ENCODE peak calls at places on chromosomes 2 and 18, in nine cellular contexts. J is NCI-H2227 treated with DMSO at 0.1 percent for 48 hours; W is left ventricle myocardium inferior; P is iris pigment epithelial cell; K is effector memory CD4-positive, alpha-beta T cell; Z is 8988T; V is activated T-cell treated with anti-CD3 and anti-CD28 coated beads, Interleukin-2, amount 50 U/mL, for 72 hours; C is neural progenitor cell; R is RPMI7951. D is an unnamed sample.

GRCh38 chr2:15200581-15200980 is 360.6 kb downstream of the NBAS start:
- DNase-seq in R (no peak), K (no peak), P (no peak), V (no peak), Z (no peak), J (no peak), C (no peak), W (no peak), D (no peak)

GRCh38 chr2:128563348-128563687 is 244.7 kb upstream of the HS6ST1 start:
- DNase-seq in K (no peak), R (no peak), V (no peak), P (peak; percentile 93), W (peak; percentile 68), C (no peak), Z (no peak), J (no peak), D (no peak)

GRCh38 chr2:97969466-97970067 is 26.2 kb downstream of the TMEM131 start:
- DNase-seq in K (no peak), R (no peak), V (no peak), P (peak; percentile 62), J (no peak), W (no peak), C (no peak), Z (no peak), D (no peak)

GRCh38 chr18:61203151-61203550 is 130.1 kb upstream of the CDH20 start:
- DNase-seq in R (no peak), P (peak; percentile 35), Z (no peak), W (no peak), J (no peak), C (no peak), V (no peak), K (no peak), D (no peak)

GRCh38 chr2:109124982-109125594 is 3.9 kb upstream of the SH3RF3 start:
- DNase-seq in K (no peak), J (no peak), R (peak; percentile 59), W (no peak), V (no peak), P (peak; percentile 22), Z (peak; percentile 37), C (no peak), D (no peak)

GRCh38 chr2:223049356-223049755 is 2.6 kb upstream of the KCNE4 start:
- DNase-seq in P (no peak), K (no peak), R (no peak), Z (no peak), J (no peak), C (no peak), V (no peak), W (no peak), D (no peak)

GRCh38 chr2:124884315-124884714 is 859.2 kb downstream of the CNTNAP5 start:
- DNase-seq in P (no peak), J (no peak), C (no peak), Z (no peak), W (no peak), R (no peak), K (no peak), V (no peak), D (no peak)

GRCh38 chr2:10489842-10490555 is 41.9 kb upstream of the ODC1 start:
- DNase-seq in J (no peak), P (peak; percentile 11), C (no peak), K (no peak), W (no peak), R (no peak), V (no peak), Z (no peak), D (no peak)

GRCh38 chr2:223811757-223812156 is 25.6 kb downstream of the AP1S3 start:
- DNase-seq in P (no peak), C (no peak), R (no peak), V (no peak), W (no peak), J (no peak), Z (no peak), K (no peak), D (no peak)

GRCh38 chr2:1731963-1732768 is 12.1 kb downstream of the PXDN start:
- DNase-seq in P (peak; percentile 95), Z (no peak), W (peak; percentile 26), J (no peak), K (no peak), R (peak; percentile 99), V (no peak), C (peak; percentile 54), D (no peak)

GRCh38 chr2:197803033-197803444 is 1.4 kb upstream of the PLCL1 start:
- DNase-seq in Z (no peak), K (no peak), W (no peak), P (peak; percentile 55), C (peak; percentile 58), J (peak; percentile 71), R (peak; percentile 46), V (peak; percentile 34), D (peak; percentile 36)

GRCh38 chr2:171702781-171703556 is 15.7 kb downstream of the DYNC1I2 start:
- DNase-seq in K (no peak), C (no peak), W (no peak), P (peak; percentile 61), R (peak; percentile 38), J (no peak), Z (no peak), V (no peak), D (no peak)

GRCh38 chr2:228840743-228841114 is 430.4 kb downstream of the PID1 start:
- DNase-seq in C (no peak), Z (no peak), J (no peak), K (no peak), R (no peak), V (no peak), W (no peak), P (no peak), D (no peak)

GRCh38 chr2:187943772-187944369 is 347.8 kb upstream of the GULP1 start:
- DNase-seq in J (no peak), R (no peak), V (no peak), P (no peak), K (no peak), Z (no peak), W (no peak), C (no peak), D (no peak)

GRCh38 chr2:239467956-239468490 is 67.2 kb upstream of the HDAC4 start:
- DNase-seq in K (no peak), J (no peak), V (no peak), Z (no peak), R (no peak), C (no peak), W (no peak), P (no peak), D (no peak)

GRCh38 chr2:61845320-61845719 is 8.5 kb downstream of the FAM161A start:
- DNase-seq in C (no peak), W (no peak), J (no peak), V (no peak), R (no peak), P (no peak), K (no peak), Z (no peak), D (no peak)

GRCh38 chr18:50866765-50867164 is 12.2 kb upstream of the ME2 start:
- DNase-seq in P (no peak), V (no peak), C (no peak), W (no peak), Z (no peak), J (no peak), R (no peak), K (no peak), D (no peak)

GRCh38 chr18:13464432-13465125 is 246.0 kb downstream of the LDLRAD4 start:
- DNase-seq in R (no peak), Z (no peak), W (peak; percentile 48), C (no peak), K (peak; percentile 69), V (peak; percentile 74), P (peak; percentile 16), J (no peak), D (no peak)

GRCh38 chr2:10188211-10188610 is 65.7 kb downstream of the RRM2 start:
- DNase-seq in C (peak; percentile 33), W (no peak), J (no peak), Z (peak; percentile 64), P (peak; percentile 42), R (peak; percentile 34), V (no peak), K (no peak), D (peak; percentile 41)

GRCh38 chr2:24404582-24404981 is 44.2 kb upstream of the ITSN2 start:
- DNase-seq in V (no peak), P (peak; percentile 29), W (no peak), C (no peak), Z (no peak), K (no peak), J (peak; percentile 14), R (peak; percentile 52), D (no peak)

GRCh38 chr18:32308493-32309120 is 118.8 kb downstream of the MEP1B start:
- DNase-seq in K (no peak), J (no peak), R (peak; percentile 60), V (no peak), P (peak; percentile 95), C (no peak), W (no peak), Z (no peak), D (no peak)

GRCh38 chr2:96413067-96413722 is 77.6 kb downstream of the NCAPH start:
- DNase-seq in K (no peak), W (no peak), P (no peak), C (no peak), J (no peak), V (no peak), R (peak; percentile 42), Z (no peak), D (no peak)

GRCh38 chr2:106175084-106175850 is 18.8 kb downstream of the UXS1 start:
- DNase-seq in K (no peak), Z (no peak), W (no peak), P (no peak), R (no peak), C (no peak), J (no peak), V (no peak), D (no peak)

GRCh38 chr18:68397241-68398035 is 317.5 kb downstream of the TMX3 start:
- DNase-seq in W (no peak), K (no peak), J (no peak), C (no peak), V (no peak), R (peak; percentile 34), P (peak; percentile 9), Z (no peak), D (no peak)

GRCh38 chr2:119008108-119008507 is 66.1 kb downstream of the MARCO start:
- DNase-seq in Z (peak; percentile 33), P (peak; percentile 13), V (no peak), J (no peak), K (no peak), W (no peak), C (no peak), R (peak; percentile 21), D (no peak)

GRCh38 chr2:148888003-148888501 is 13.0 kb downstream of the KIF5C start:
- DNase-seq in V (peak; percentile 24), Z (no peak), R (no peak), P (no peak), J (peak; percentile 48), K (no peak), C (peak; percentile 71), W (no peak), D (no peak)

GRCh38 chr2:142865924-142866323 is 11.5 kb upstream of the KYNU start:
- DNase-seq in K (no peak), Z (no peak), C (no peak), J (no peak), V (no peak), W (no peak), P (peak; percentile 53), R (peak; percentile 57), D (no peak)

GRCh38 chr2:229974271-229974670 is 52.0 kb downstream of the FBXO36 start:
- DNase-seq in J (no peak), R (peak; percentile 23), W (no peak), V (no peak), C (no peak), Z (no peak), K (no peak), P (peak; percentile 74), D (no peak)

GRCh38 chr2:53829669-53830290 is 30.0 kb downstream of the GPR75 start:
- DNase-seq in Z (no peak), C (no peak), R (no peak), K (no peak), P (no peak), V (no peak), W (peak; percentile 27), J (no peak), D (no peak)

D was measured in HuH-7.5.